ENCODE peak calls at places on chromosome 1, in nine cellular contexts. S, I, J, F, A, C, O, K and Z are unnamed samples.

GRCh38 chr1:117608758-117609157 is 2.9 kb downstream of the TENT5C start:
- DNase-seq in S (no peak), I (no peak), J (no peak), F (no peak), A (no peak), C (no peak), O (no peak), K (no peak), Z (no peak)

GRCh38 chr1:1400576-1401456 is 1.7 kb upstream of the CCNL2 start:
- DNase-seq in S (peak; percentile 32), I (no peak), J (no peak), F (no peak), A (no peak), C (no peak), O (no peak), K (no peak), Z (no peak)

GRCh38 chr1:37691497-37692077 is 729 bp upstream of the CDCA8 start:
- DNase-seq in S (no peak), I (peak; percentile 85), J (peak; percentile 77), F (peak; percentile 58), A (peak; percentile 32), C (peak; percentile 12), O (peak; percentile 43), K (peak; percentile 33), Z (no peak)

GRCh38 chr1:19439464-19440171 is 45.7 kb downstream of the CAPZB start:
- DNase-seq in S (peak; percentile 79), I (no peak), J (peak; percentile 79), F (peak; percentile 59), A (no peak), C (no peak), O (peak; percentile 50), K (peak; percentile 68), Z (no peak)

GRCh38 chr1:179825201-179825600 is 52.4 kb downstream of the TOR1AIP2 start:
- DNase-seq in S (no peak), I (no peak), J (peak; percentile 40), F (no peak), A (no peak), C (no peak), O (no peak), K (no peak), Z (no peak)

GRCh38 chr1:187842406-187843165 is 1013.8 kb downstream of the PLA2G4A start:
- DNase-seq in S (no peak), I (no peak), J (peak; percentile 42), F (peak; percentile 41), A (peak; percentile 4), C (no peak), O (no peak), K (no peak), Z (peak; percentile 1)

GRCh38 chr1:183953031-183953430 is 84.5 kb downstream of the COLGALT2 start:
- DNase-seq in S (no peak), I (no peak), J (no peak), F (no peak), A (no peak), C (no peak), O (no peak), K (no peak), Z (no peak)

GRCh38 chr1:234963180-234963903 is 165.3 kb downstream of the TOMM20 start:
- DNase-seq in S (no peak), I (peak; percentile 92), J (no peak), F (peak; percentile 93), A (peak; percentile 92), C (peak; percentile 83), O (peak; percentile 76), K (peak; percentile 82), Z (peak; percentile 56)

GRCh38 chr1:159469921-159470595 is 30.5 kb downstream of the OR10J1 start:
- DNase-seq in S (peak; percentile 9), I (no peak), J (no peak), F (peak; percentile 49), A (no peak), C (no peak), O (no peak), K (no peak), Z (no peak)

GRCh38 chr1:113765306-113765705 is 6.0 kb upstream of the PHTF1 start:
- DNase-seq in S (no peak), I (no peak), J (no peak), F (no peak), A (peak; percentile 41), C (no peak), O (no peak), K (no peak), Z (no peak)

DNA sequence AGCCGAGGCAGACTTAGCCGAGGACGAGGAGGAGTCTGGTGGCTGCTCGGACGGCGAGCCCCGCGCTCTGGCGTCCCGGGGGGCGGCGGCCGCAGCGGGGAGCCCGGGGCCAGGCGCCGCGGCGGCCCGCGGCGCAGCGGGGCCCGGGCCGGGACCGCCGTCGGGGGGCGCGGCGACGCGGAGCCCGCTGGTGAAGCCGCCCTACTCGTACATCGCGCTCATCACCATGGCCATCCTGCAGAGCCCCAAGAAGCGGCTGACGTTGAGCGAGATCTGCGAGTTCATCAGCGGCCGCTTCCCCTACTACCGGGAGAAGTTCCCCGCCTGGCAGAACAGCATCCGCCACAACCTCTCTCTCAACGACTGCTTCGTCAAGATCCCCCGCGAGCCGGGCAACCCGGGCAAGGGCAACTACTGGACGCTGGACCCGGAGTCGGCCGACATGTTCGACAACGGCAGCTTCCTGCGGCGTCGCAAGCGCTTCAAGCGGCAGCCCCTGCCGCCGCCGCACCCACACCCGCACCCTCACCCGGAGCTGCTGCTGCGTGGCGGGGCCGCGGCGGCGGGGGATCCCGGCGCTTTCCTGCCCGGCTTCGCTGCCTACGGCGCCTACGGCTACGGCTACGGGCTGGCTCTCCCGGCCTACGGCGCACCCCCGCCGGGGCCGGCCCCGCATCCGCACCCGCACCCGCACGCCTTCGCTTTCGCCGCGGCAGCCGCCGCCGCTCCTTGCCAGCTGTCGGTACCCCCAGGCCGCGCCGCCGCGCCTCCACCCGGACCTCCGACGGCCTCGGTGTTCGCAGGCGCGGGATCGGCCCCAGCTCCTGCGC is 692 bp downstream of the FOXD2 start:
- DNase-seq in S (peak; percentile 70), I (peak; percentile 69), J (peak; percentile 74), F (no peak), A (no peak), C (peak; percentile 20), O (no peak), K (peak; percentile 26), Z (no peak)
- H3K4me3 ChIP-seq in S (peak overlapping the region; percentile 65), I (peak overlapping the region; percentile 71), J (no peak overlapping the region), F (peak overlapping the region; percentile 15), A (peak overlapping the region; percentile 62), C (no peak overlapping the region), O (peak overlapping the region; percentile 67), K (peak overlapping the region; percentile 80), Z (peak overlapping the region; percentile 51)

GRCh38 chr1:13751458-13751871 is 51.5 kb downstream of the PRDM2 start:
- DNase-seq in S (no peak), I (no peak), J (no peak), F (no peak), A (no peak), C (no peak), O (no peak), K (no peak), Z (no peak)
- H3K4me3 ChIP-seq in S (no peak overlapping the region), I (no peak overlapping the region), J (no peak overlapping the region), F (no peak overlapping the region), A (peak overlapping the region; percentile 86), C (no peak overlapping the region), O (no peak overlapping the region), K (peak overlapping the region; percentile 92), Z (no peak overlapping the region)

GRCh38 chr1:3670823-3671251 is 18.5 kb downstream of the TP73 start:
- DNase-seq in S (no peak), I (peak; percentile 61), J (peak; percentile 44), F (no peak), A (no peak), C (no peak), O (no peak), K (peak; percentile 12), Z (no peak)

GRCh38 chr1:3669971-3670431 is 17.7 kb downstream of the TP73 start:
- DNase-seq in S (no peak), I (peak; percentile 45), J (no peak), F (no peak), A (no peak), C (no peak), O (no peak), K (peak; percentile 1), Z (no peak)

GRCh38 chr1:3668148-3668547 is 15.8 kb downstream of the TP73 start:
- DNase-seq in S (no peak), I (peak; percentile 50), J (no peak), F (no peak), A (no peak), C (no peak), O (no peak), K (peak; percentile 7), Z (no peak)

GRCh38 chr1:3668585-3669300 is 16.4 kb downstream of the TP73 start:
- DNase-seq in S (peak; percentile 90), I (peak; percentile 96), J (peak; percentile 93), F (peak; percentile 16), A (no peak), C (no peak), O (peak; percentile 81), K (peak; percentile 82), Z (no peak)

GRCh38 chr1:3669421-3669821 is 17.1 kb downstream of the TP73 start:
- DNase-seq in S (no peak), I (no peak), J (peak; percentile 45), F (no peak), A (no peak), C (no peak), O (no peak), K (peak; percentile 20), Z (no peak)
- H3K4me3 ChIP-seq in S (no peak overlapping the region), I (no peak overlapping the region), J (no peak overlapping the region), F (no peak overlapping the region), A (no peak overlapping the region), C (no peak overlapping the region), O (no peak overlapping the region), K (peak overlapping the region; percentile 40), Z (no peak overlapping the region)

GRCh38 chr1:98405581-98406059 is 255.9 kb upstream of the SNX7 start:
- DNase-seq in S (no peak), I (no peak), J (no peak), F (no peak), A (no peak), C (no peak), O (no peak), K (no peak), Z (peak; percentile 46)

GRCh38 chr1:98403981-98404380 is 257.5 kb upstream of the SNX7 start:
- DNase-seq in S (no peak), I (no peak), J (no peak), F (no peak), A (no peak), C (no peak), O (no peak), K (no peak), Z (no peak)

GRCh38 chr1:98400446-98400845 is 261.1 kb upstream of the SNX7 start:
- DNase-seq in S (no peak), I (no peak), J (no peak), F (no peak), A (no peak), C (no peak), O (no peak), K (no peak), Z (no peak)

GRCh38 chr1:98399219-98399618 is 262.3 kb upstream of the SNX7 start:
- DNase-seq in S (no peak), I (no peak), J (no peak), F (peak; percentile 23), A (no peak), C (no peak), O (no peak), K (no peak), Z (no peak)

DNA sequence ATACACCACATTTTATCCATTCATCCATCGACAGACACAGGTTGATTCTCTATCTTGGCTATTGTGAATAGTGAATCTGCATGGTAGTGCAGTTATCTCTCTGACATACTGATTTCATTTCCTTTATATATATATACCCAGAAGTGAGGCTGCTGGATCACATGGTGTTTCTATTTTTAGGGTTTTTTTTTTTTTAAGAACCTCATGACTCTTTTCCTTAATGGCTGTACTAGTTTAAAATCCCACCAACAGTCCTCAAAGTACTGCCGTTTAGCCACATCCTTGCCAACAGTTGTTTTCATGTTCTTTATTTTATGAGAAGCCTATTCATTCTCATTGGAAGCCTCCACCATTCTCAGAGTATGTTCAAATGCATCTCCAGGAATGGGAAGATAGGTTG is 258.7 kb upstream of the SNX7 start:
- DNase-seq in S (no peak), I (no peak), J (no peak), F (no peak), A (no peak), C (no peak), O (no peak), K (no peak), Z (peak; percentile 76)
- H3K4me3 ChIP-seq in S (no peak overlapping the region), I (no peak overlapping the region), J (no peak overlapping the region), F (no peak overlapping the region), A (no peak overlapping the region), C (no peak overlapping the region), O (no peak overlapping the region), K (no peak overlapping the region), Z (no peak overlapping the region)